ENCODE peak calls at places on chromosomes 16 and 17, in five cellular contexts. Y, W, B, V and I are unnamed samples.

GRCh38 chr17:35245196-35245486 is 2.3 kb downstream of the SLFN5 start:
- DNase-seq in Y (no peak), B (no peak), V (no peak), W (no peak), I (no peak)

GRCh38 chr17:49016775-49017463 is 19.7 kb downstream of the IGF2BP1 start:
- DNase-seq in V (no peak), B (no peak), W (no peak), Y (no peak), I (no peak)

GRCh38 chr16:22787456-22788189 is 26.3 kb upstream of the HS3ST2 start:
- DNase-seq in Y (no peak), B (no peak), W (no peak), V (no peak), I (no peak)

GRCh38 chr17:62627219-62627903 is at the start of gene MRC2:
- DNase-seq in W (no peak), B (no peak), Y (peak), V (no peak), I (no peak)

GRCh38 chr17:69084911-69085310 is 24.2 kb upstream of the ABCA9 start:
- DNase-seq in V (no peak), W (peak), Y (peak), B (peak), I (peak)

GRCh38 chr16:57574646-57575467 is 32.4 kb downstream of the ADGRG5 start:
- DNase-seq in Y (no peak), V (no peak), W (no peak), B (no peak), I (no peak)

GRCh38 chr17:72387487-72387886 is 266.7 kb downstream of the SOX9 start:
- DNase-seq in V (no peak), Y (no peak), W (peak), B (no peak), I (no peak)

GRCh38 chr17:37829446-37830142 is 84.7 kb upstream of the HNF1B start:
- DNase-seq in V (peak), W (no peak), Y (no peak), B (no peak), I (no peak)

GRCh38 chr17:39852239-39852638 is 11.9 kb downstream of the IKZF3 start:
- DNase-seq in Y (no peak), V (no peak), W (no peak), B (no peak), I (no peak)

GRCh38 chr16:78994135-78994534 is 606.4 kb downstream of the MAF start:
- DNase-seq in V (no peak), W (no peak), Y (no peak), B (no peak), I (no peak)

GRCh38 chr16:24382929-24383328 is 126.8 kb downstream of the CACNG3 start:
- DNase-seq in W (no peak), B (peak), V (no peak), Y (no peak), I (peak)

GRCh38 chr16:57985204-57986121 is 14.5 kb upstream of the CNGB1 start:
- DNase-seq in W (no peak), V (no peak), B (no peak), Y (peak), I (no peak)

GRCh38 chr17:78903101-78903779 is at the start of gene CEP295NL:
- DNase-seq in V (no peak), W (peak), B (no peak), Y (no peak), I (no peak)

GRCh38 chr17:62696726-62697490 is 69.4 kb downstream of the MRC2 start:
- DNase-seq in B (no peak), Y (no peak), V (no peak), W (no peak), I (no peak)

GRCh38 chr16:2034695-2035430 is 8.2 kb downstream of the NHERF2 start:
- DNase-seq in W (no peak), Y (no peak), B (no peak), V (no peak), I (no peak)

GRCh38 chr17:38336838-38337237 is 6.9 kb downstream of the GPR179 start:
- DNase-seq in V (no peak), B (no peak), Y (no peak), W (no peak), I (no peak)

GRCh38 chr16:89344314-89344828 is 126.9 kb downstream of the ZNF778 start:
- DNase-seq in B (no peak), W (no peak), Y (no peak), V (no peak), I (no peak)

GRCh38 chr17:37447641-37448040 is 41.0 kb downstream of the TADA2A start:
- DNase-seq in Y (no peak), W (no peak), V (no peak), B (no peak), I (no peak)

GRCh38 chr16:69448470-69449193 is 24.2 kb downstream of the CYB5B start:
- DNase-seq in Y (no peak), W (no peak), V (no peak), B (no peak), I (no peak)

GRCh38 chr17:5619088-5619740 is 34.9 kb upstream of the NLRP1 start:
- DNase-seq in V (peak), Y (no peak), B (no peak), W (no peak), I (no peak)

GRCh38 chr16:80197790-80198201 is 343.0 kb upstream of the DYNLRB2 start:
- DNase-seq in Y (no peak), V (no peak), W (peak), B (no peak), I (no peak)

GRCh38 chr17:73393962-73394361 is 82.2 kb upstream of the CDC42EP4 start:
- DNase-seq in B (no peak), Y (no peak), V (no peak), W (peak), I (no peak)

GRCh38 chr17:19800571-19800970 is 52.5 kb upstream of the ALDH3A1 start:
- DNase-seq in Y (no peak), V (no peak), W (no peak), B (no peak), I (no peak)

GRCh38 chr17:63189082-63189481 is 223.0 kb downstream of the TANC2 start:
- DNase-seq in Y (no peak), B (no peak), W (no peak), V (no peak), I (no peak)

GRCh38 chr17:1617620-1618174 is 10.9 kb downstream of the SLC43A2 start:
- DNase-seq in V (no peak), B (no peak), Y (peak), W (no peak), I (no peak)

GRCh38 chr17:79832211-79833109 is 6.8 kb downstream of the CBX4 start:
- DNase-seq in Y (no peak), B (no peak), V (no peak), W (peak), I (no peak)

GRCh38 chr17:51372345-51373004 is 112.1 kb downstream of the UTP18 start:
- DNase-seq in Y (peak), V (peak), B (no peak), W (peak), I (peak)

GRCh38 chr17:62965649-62966425 is at the start of gene TANC2:
- DNase-seq in Y (peak), W (peak), B (peak), V (peak), I (peak)

GRCh38 chr16:72932050-72932449 is 115.9 kb downstream of the ZFHX3 start:
- DNase-seq in W (no peak), V (no peak), B (no peak), Y (no peak), I (no peak)

GRCh38 chr16:78529881-78530280 is 430.4 kb downstream of the WWOX start:
- DNase-seq in Y (no peak), V (no peak), W (no peak), B (no peak), I (no peak)

GRCh38 chr17:65177901-65178300 is 40.7 kb downstream of the RGS9 start:
- DNase-seq in Y (no peak), V (no peak), B (no peak), W (no peak), I (no peak)

GRCh38 chr17:59754547-59754946 is 47.1 kb downstream of the VMP1 start:
- DNase-seq in Y (no peak), B (no peak), W (peak), V (no peak), I (no peak)

GRCh38 chr17:59757881-59758385 is 50.5 kb downstream of the VMP1 start:
- DNase-seq in Y (no peak), V (no peak), W (no peak), B (no peak), I (no peak)

GRCh38 chr17:59757043-59757824 is 49.8 kb downstream of the VMP1 start:
- DNase-seq in V (no peak), W (no peak), Y (no peak), B (no peak), I (no peak)

GRCh38 chr17:59753522-59754467 is 46.3 kb downstream of the VMP1 start:
- DNase-seq in Y (peak), W (peak), B (no peak), V (peak), I (peak)

GRCh38 chr17:59756236-59756818 is 48.9 kb downstream of the VMP1 start:
- DNase-seq in V (no peak), Y (no peak), B (no peak), W (peak), I (no peak)
- TF ChIP-seq SUZ12 in V (no peak), Y (no peak), B (no peak), W (no peak), I (no peak)

GRCh38 chr17:76268015-76268749 is 3.0 kb downstream of the UBALD2 start:
- DNase-seq in W (no peak), Y (no peak), V (peak), B (no peak), I (no peak)
- TF ChIP-seq SUZ12 in W (no peak), Y (no peak), V (no peak), B (no peak), I (no peak)

GRCh38 chr16:66924527-66925321 is 611 bp downstream of the RRAD start:
- DNase-seq in V (no peak), B (no peak), Y (no peak), W (no peak), I (no peak)
- TF ChIP-seq SUZ12 in V (no peak), B (no peak), Y (no peak), W (no peak), I (no peak)

DNA sequence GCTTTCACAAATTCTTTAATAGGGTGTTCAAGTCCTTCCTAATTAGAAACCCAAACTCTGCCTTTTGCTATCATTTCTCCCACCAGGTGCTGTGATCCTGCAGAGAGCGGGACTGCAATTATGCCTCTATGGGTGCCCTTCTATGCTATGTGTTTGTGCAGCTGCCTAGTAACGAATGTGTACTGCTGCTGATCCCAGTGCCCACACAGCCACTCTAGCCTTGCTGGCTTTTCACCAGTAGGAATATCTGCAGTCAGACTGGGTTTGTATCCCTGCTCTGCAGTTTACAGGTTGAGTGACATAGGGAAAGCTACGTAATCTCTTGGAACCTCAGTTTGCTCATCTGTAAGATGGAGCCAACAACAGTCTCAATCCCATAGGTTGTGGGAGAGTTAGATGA is 179.6 kb upstream of the IRX3 start:
- DNase-seq in V (no peak), W (no peak), Y (no peak), B (no peak), I (no peak)
- TF ChIP-seq SUZ12 in V (no peak), W (no peak), Y (no peak), B (no peak), I (no peak)